ENCODE peak calls at places on chromosomes 13 and 19, in seven cellular contexts. One of them, this sample, is unnamed.
A peak's percentile ranks its signal among the peaks of the same experiment; 100 is the strongest.

GRCh38 chr19:611506-611869 is 21.8 kb downstream of the HCN2 start:
- DNase-seq in stomach: no peak
- DNase-seq in A549: no peak
- DNase-seq in transverse colon: no peak
- DNase-seq in suprapubic skin: no peak
- DNase-seq in K562: no peak
- DNase-seq in GM12878: no peak
- DNase-seq in this sample: no peak

GRCh38 chr19:36097036-36097435 is 13.9 kb upstream of the OVOL3 start:
- DNase-seq in stomach: no peak
- DNase-seq in A549: no peak
- DNase-seq in transverse colon: no peak
- DNase-seq in suprapubic skin: no peak
- DNase-seq in K562: no peak
- DNase-seq in GM12878: no peak
- DNase-seq in this sample: no peak

GRCh38 chr19:18796239-18796638 is 5.1 kb upstream of the COMP start:
- DNase-seq in stomach: no peak
- DNase-seq in A549: no peak
- DNase-seq in transverse colon: no peak
- DNase-seq in suprapubic skin: no peak
- DNase-seq in K562: no peak
- DNase-seq in GM12878: no peak
- DNase-seq in this sample: no peak

GRCh38 chr19:53880716-53881481 is 1.1 kb upstream of the PRKCG start:
- DNase-seq in stomach: no peak
- DNase-seq in A549: no peak
- DNase-seq in transverse colon: no peak
- DNase-seq in suprapubic skin: no peak
- DNase-seq in K562: no peak
- DNase-seq in GM12878: no peak
- DNase-seq in this sample: no peak

GRCh38 chr13:86193281-86193680 is 394.1 kb upstream of the SLITRK6 start:
- DNase-seq in stomach: no peak
- DNase-seq in A549: no peak
- DNase-seq in transverse colon: no peak
- DNase-seq in suprapubic skin: no peak
- DNase-seq in K562: no peak
- DNase-seq in GM12878: no peak
- DNase-seq in this sample: no peak

GRCh38 chr13:41327994-41328778 is 17.1 kb downstream of the NAA16 start:
- DNase-seq in stomach: no peak
- DNase-seq in A549: no peak
- DNase-seq in transverse colon: no peak
- DNase-seq in suprapubic skin: no peak
- DNase-seq in K562: no peak
- DNase-seq in GM12878: no peak
- DNase-seq in this sample: no peak

GRCh38 chr13:23086951-23087350 is 93.8 kb upstream of the SGCG start:
- DNase-seq in stomach: no peak
- DNase-seq in A549: no peak
- DNase-seq in transverse colon: no peak
- DNase-seq in suprapubic skin: no peak
- DNase-seq in K562: peak; percentile 5
- DNase-seq in GM12878: no peak
- DNase-seq in this sample: no peak

GRCh38 chr19:50486823-50487515 is 10.3 kb upstream of the GARIN5A start:
- DNase-seq in stomach: no peak
- DNase-seq in A549: no peak
- DNase-seq in transverse colon: no peak
- DNase-seq in suprapubic skin: no peak
- DNase-seq in K562: peak; percentile 81
- DNase-seq in GM12878: no peak
- DNase-seq in this sample: no peak

GRCh38 chr13:30711837-30712236 is 23.5 kb upstream of the ALOX5AP start:
- DNase-seq in stomach: no peak
- DNase-seq in A549: no peak
- DNase-seq in transverse colon: no peak
- DNase-seq in suprapubic skin: no peak
- DNase-seq in K562: no peak
- DNase-seq in GM12878: no peak
- DNase-seq in this sample: no peak

DNA sequence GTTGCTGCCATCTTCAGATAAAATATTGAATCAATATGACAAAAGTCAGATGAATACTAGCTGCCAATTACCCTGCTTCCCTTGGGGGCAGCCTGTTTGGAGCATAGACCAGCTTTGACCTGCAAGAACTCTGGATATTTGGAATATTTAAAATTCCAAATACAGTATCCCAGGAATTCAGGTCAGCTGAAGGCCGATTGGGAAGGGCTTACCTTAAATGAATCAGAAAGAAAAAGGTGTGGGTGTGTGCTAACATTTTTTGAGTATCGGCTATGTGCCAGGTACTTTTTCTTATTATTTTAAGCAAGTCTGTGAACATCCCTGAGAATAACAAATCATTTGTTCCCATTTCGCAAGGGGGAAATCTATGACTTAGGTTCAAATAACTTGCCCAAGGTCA is 1.8 kb upstream of the RUBCNL start:
- DNase-seq in stomach: no peak
- DNase-seq in A549: no peak
- DNase-seq in transverse colon: no peak
- DNase-seq in suprapubic skin: no peak
- DNase-seq in K562: no peak
- DNase-seq in GM12878: no peak
- DNase-seq in this sample: no peak
- H3K4me1 ChIP-seq in stomach: peaks cover 10% of the 10 kb centered on the region
- H3K4me1 ChIP-seq in A549: no peaks in the 10 kb centered on the region
- H3K4me1 ChIP-seq in transverse colon: peaks cover 56% of the 10 kb centered on the region
- H3K4me1 ChIP-seq in suprapubic skin: peaks cover 44% of the 10 kb centered on the region
- H3K4me1 ChIP-seq in K562: no peaks in the 10 kb centered on the region
- H3K4me1 ChIP-seq in GM12878: peaks cover 31% of the 10 kb centered on the region
- H3K4me1 ChIP-seq in this sample: peaks cover 19% of the 10 kb centered on the region

GRCh38 chr19:15251010-15251748 is 18.9 kb upstream of the EPHX3 start:
- DNase-seq in stomach: no peak
- DNase-seq in A549: no peak
- DNase-seq in transverse colon: no peak
- DNase-seq in suprapubic skin: no peak
- DNase-seq in K562: no peak
- DNase-seq in GM12878: no peak
- DNase-seq in this sample: no peak

GRCh38 chr19:15248648-15249559 is 16.7 kb upstream of the EPHX3 start:
- DNase-seq in stomach: peak; percentile 76
- DNase-seq in A549: peak; percentile 77
- DNase-seq in transverse colon: peak; percentile 74
- DNase-seq in suprapubic skin: no peak
- DNase-seq in K562: no peak
- DNase-seq in GM12878: no peak
- DNase-seq in this sample: peak; percentile 77

GRCh38 chr19:15250635-15250993 is 18.4 kb upstream of the EPHX3 start:
- DNase-seq in stomach: no peak
- DNase-seq in A549: no peak
- DNase-seq in transverse colon: no peak
- DNase-seq in suprapubic skin: no peak
- DNase-seq in K562: no peak
- DNase-seq in GM12878: no peak
- DNase-seq in this sample: no peak

GRCh38 chr19:15249560-15249874 is 17.3 kb upstream of the EPHX3 start:
- DNase-seq in stomach: no peak
- DNase-seq in A549: no peak
- DNase-seq in transverse colon: no peak
- DNase-seq in suprapubic skin: no peak
- DNase-seq in K562: no peak
- DNase-seq in GM12878: no peak
- DNase-seq in this sample: no peak

GRCh38 chr19:15249912-15250634 is 17.8 kb upstream of the EPHX3 start:
- DNase-seq in stomach: no peak
- DNase-seq in A549: no peak
- DNase-seq in transverse colon: no peak
- DNase-seq in suprapubic skin: no peak
- DNase-seq in K562: no peak
- DNase-seq in GM12878: no peak
- DNase-seq in this sample: peak; percentile 45
- TF ChIP-seq EP300 in stomach: no peak
- TF ChIP-seq EP300 in A549: no peak
- TF ChIP-seq EP300 in transverse colon: no peak
- TF ChIP-seq EP300 in suprapubic skin: no peak
- TF ChIP-seq EP300 in K562: no peak
- TF ChIP-seq EP300 in GM12878: no peak
- TF ChIP-seq EP300 in this sample: peak; percentile 53

DNA sequence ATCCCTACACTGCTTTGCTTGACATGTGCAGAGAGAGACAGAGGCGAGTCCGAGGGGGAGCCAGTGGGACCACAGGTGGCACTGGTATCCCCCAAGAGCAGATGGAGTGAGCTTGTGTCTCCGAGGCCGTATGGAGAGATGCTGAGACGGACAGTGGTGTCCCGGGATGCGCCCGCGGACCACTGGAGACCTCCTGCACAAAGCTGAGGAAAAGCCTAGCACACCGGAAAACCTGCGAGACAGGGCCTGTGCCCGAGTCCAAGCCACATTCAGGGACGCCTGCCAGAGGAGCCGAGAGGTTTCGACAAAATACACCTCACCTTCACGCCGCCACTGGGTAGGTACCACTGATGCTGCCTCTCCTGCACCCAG is 66.0 kb upstream of the ZNF527 start:
- DNase-seq in stomach: no peak
- DNase-seq in A549: no peak
- DNase-seq in transverse colon: no peak
- DNase-seq in suprapubic skin: no peak
- DNase-seq in K562: no peak
- DNase-seq in GM12878: no peak
- DNase-seq in this sample: no peak
- TF ChIP-seq POLR2A in stomach: no peak
- TF ChIP-seq POLR2A in A549: no peak
- TF ChIP-seq POLR2A in transverse colon: no peak
- TF ChIP-seq POLR2A in suprapubic skin: no peak
- TF ChIP-seq POLR2A in K562: no peak
- TF ChIP-seq POLR2A in GM12878: no peak
- TF ChIP-seq POLR2A in this sample: no peak

DNA sequence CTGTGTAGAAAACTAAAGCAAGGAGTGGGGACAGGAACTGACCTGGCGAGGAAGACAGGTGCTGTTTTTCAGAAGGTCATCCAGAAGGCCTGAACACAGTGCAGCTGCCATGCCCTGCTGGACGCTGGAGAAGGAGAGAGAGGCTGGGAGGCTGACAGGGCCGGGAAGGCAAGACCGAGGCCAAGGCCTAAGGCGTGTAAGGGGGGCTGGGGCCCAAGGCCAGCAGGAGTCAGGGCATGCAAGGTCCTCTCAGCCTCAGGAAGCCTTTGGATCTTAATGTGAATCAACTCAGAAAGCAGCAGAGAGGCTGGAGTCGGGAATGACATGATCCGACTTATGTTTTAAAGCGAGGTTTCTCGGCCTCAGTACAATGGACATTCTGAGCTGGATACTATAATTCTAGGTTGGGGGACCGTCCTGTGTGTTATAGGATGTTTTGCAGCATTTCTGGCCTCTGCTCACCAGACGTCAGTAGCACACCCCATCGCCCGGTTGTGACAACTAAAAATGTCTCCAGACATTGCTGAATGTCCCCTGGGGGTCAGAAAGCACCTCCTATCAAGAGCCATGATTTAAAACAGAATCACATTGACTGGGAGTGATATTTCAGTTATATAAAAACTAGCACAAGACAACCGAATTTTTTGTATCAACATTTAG is 530.4 kb downstream of the MYO16 start:
- DNase-seq in stomach: no peak
- DNase-seq in A549: no peak
- DNase-seq in transverse colon: no peak
- DNase-seq in suprapubic skin: no peak
- DNase-seq in K562: no peak
- DNase-seq in GM12878: no peak
- DNase-seq in this sample: no peak
- H3K4me1 ChIP-seq in stomach: no peaks in the 10 kb centered on the region
- H3K4me1 ChIP-seq in A549: peaks cover 63% of the 10 kb centered on the region
- H3K4me1 ChIP-seq in transverse colon: no peaks in the 10 kb centered on the region
- H3K4me1 ChIP-seq in suprapubic skin: peaks cover 38% of the 10 kb centered on the region
- H3K4me1 ChIP-seq in K562: no peaks in the 10 kb centered on the region
- H3K4me1 ChIP-seq in GM12878: peaks cover 25% of the 10 kb centered on the region
- H3K4me1 ChIP-seq in this sample: no peaks in the 10 kb centered on the region

DNA sequence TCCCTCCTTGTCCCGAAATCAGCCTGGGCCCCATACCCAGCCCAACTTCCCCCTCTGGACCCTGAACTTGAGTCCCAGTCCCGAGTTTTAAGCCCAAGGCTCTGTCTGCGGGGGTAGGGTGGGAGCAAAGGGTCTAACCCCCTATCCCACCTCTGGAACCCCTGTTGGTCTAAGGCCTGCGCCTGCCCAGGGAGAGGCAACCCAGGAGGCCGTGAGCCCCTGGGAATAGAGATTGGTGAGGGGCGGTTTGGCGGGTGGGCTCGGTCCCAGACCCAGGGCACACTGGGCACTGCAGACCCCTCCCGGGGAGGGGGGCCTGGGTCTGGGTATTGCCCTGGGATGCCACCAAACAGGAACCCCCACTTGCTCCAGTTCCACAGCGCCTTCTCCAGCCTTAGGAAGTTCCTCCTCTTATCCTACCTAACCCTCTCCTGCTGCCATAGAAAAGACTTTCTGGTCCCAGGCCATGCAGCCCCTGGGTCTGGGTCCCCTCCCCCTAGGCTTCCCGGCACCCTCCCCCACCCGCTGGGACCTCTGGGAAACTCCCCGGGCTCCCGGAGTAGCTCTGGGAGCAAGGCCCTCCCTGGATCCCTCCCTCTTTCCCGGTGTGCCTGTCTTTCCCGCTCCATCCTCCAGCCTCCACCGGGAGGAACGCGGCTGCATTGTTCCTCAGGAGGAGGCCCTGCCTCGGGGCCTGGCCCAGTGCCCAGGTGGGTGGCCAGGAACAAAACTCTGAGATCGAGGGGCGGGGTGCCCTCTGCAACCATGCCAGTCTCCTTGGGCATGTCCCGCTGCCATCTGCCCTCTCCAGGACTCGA is 33.6 kb upstream of the NANOS3 start:
- DNase-seq in stomach: peak; percentile 78
- DNase-seq in A549: no peak
- DNase-seq in transverse colon: peak; percentile 75
- DNase-seq in suprapubic skin: peak; percentile 92
- DNase-seq in K562: no peak
- DNase-seq in GM12878: no peak
- DNase-seq in this sample: no peak
- TF ChIP-seq EP300 in stomach: no peak
- TF ChIP-seq EP300 in A549: no peak
- TF ChIP-seq EP300 in transverse colon: peak; percentile 39
- TF ChIP-seq EP300 in suprapubic skin: no peak
- TF ChIP-seq EP300 in K562: no peak
- TF ChIP-seq EP300 in GM12878: no peak
- TF ChIP-seq EP300 in this sample: no peak

DNA sequence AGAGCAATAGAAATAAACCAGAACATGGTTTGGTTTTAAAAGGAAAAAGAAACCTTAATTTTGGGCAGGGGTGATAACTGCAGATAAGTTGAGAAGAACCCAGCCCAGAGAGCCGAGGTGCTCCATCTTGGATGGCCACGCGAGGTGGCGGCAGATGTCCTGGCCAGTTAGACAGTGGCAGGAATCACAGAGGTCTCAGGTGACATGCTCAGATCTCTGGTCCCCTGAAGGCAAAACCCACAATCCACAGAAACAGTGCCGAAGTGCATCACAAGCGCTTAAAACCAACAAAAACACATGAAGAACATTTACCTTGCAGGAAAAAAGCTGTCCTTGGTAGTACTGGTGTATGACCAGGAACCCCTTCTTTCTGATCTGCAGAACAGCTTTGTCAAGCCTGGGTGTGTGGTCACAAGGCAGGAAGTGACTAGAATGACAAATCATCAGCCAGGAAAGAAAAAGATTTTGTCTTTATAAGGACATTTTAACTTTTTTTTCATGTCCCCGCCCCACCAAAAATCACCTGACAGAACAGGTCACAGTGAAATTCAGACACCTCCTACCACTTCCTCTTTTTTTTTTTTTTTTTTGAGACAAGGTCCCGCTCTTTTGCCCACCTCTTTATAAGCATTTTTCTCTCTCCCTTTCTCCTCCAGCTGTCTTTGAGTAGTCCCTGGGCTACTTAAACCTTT is at the start of gene LCP1:
- DNase-seq in stomach: peak; percentile 34
- DNase-seq in A549: no peak
- DNase-seq in transverse colon: peak; percentile 44
- DNase-seq in suprapubic skin: no peak
- DNase-seq in K562: peak; percentile 79
- DNase-seq in GM12878: peak; percentile 97
- DNase-seq in this sample: peak; percentile 35
- TF ChIP-seq POLR2A in stomach: peak; percentile 23
- TF ChIP-seq POLR2A in A549: no peak
- TF ChIP-seq POLR2A in transverse colon: peak; percentile 87
- TF ChIP-seq POLR2A in suprapubic skin: peak; percentile 64
- TF ChIP-seq POLR2A in K562: peak; percentile 92
- TF ChIP-seq POLR2A in GM12878: peak; percentile 95
- TF ChIP-seq POLR2A in this sample: peak; percentile 39